ENCODE peak calls at places on chromosome 15, in eight cellular contexts. R, G, N, Z, U, O, B and Q are unnamed samples.
A peak's percentile ranks its signal among the peaks of the same experiment; 100 is the strongest.

GRCh38 chr15:44300567-44300966 is 12.0 kb downstream of the GOLM2 start:
- DNase-seq in R (no peak), G (no peak), N (no peak), Z (no peak), U (no peak), O (no peak), B (no peak), Q (no peak)

GRCh38 chr15:64249406-64249805 is 86.6 kb upstream of the PPIB start:
- DNase-seq in R (no peak), G (peak; percentile 46), N (no peak), Z (no peak), U (no peak), O (no peak), B (no peak), Q (no peak)

GRCh38 chr15:96893159-96893906 is 562.8 kb downstream of the NR2F2 start:
- DNase-seq in R (no peak), G (no peak), N (no peak), Z (peak; percentile 78), U (no peak), O (no peak), B (no peak), Q (no peak)

GRCh38 chr15:81749667-81750360 is 296.0 kb downstream of the MEX3B start:
- DNase-seq in R (no peak), G (no peak), N (no peak), Z (no peak), U (no peak), O (no peak), B (no peak), Q (no peak)

GRCh38 chr15:63059573-63060216 is 17.1 kb downstream of the TPM1 start:
- DNase-seq in R (no peak), G (no peak), N (no peak), Z (peak; percentile 85), U (no peak), O (no peak), B (no peak), Q (no peak)

GRCh38 chr15:79858469-79858868 is 38.3 kb downstream of the MTHFS start:
- DNase-seq in R (no peak), G (no peak), N (no peak), Z (no peak), U (no peak), O (no peak), B (no peak), Q (no peak)

GRCh38 chr15:39381517-39381916 is 199.4 kb upstream of the THBS1 start:
- DNase-seq in R (no peak), G (no peak), N (no peak), Z (no peak), U (no peak), O (no peak), B (no peak), Q (no peak)

GRCh38 chr15:42845581-42845980 is 75.0 kb downstream of the TTBK2 start:
- DNase-seq in R (no peak), G (peak; percentile 69), N (peak; percentile 31), Z (no peak), U (no peak), O (no peak), B (no peak), Q (no peak)

GRCh38 chr15:58483316-58483715 is 51.5 kb downstream of the LIPC start:
- DNase-seq in R (no peak), G (no peak), N (no peak), Z (no peak), U (no peak), O (no peak), B (no peak), Q (no peak)

GRCh38 chr15:43225201-43225949 is 4.6 kb upstream of the EPB42 start:
- DNase-seq in R (no peak), G (peak; percentile 45), N (peak; percentile 63), Z (peak; percentile 68), U (peak; percentile 24), O (no peak), B (no peak), Q (no peak)

GRCh38 chr15:59329570-59330350 is 42.9 kb downstream of the MYO1E start:
- DNase-seq in R (no peak), G (no peak), N (peak; percentile 86), Z (peak; percentile 70), U (no peak), O (no peak), B (no peak), Q (no peak)

GRCh38 chr15:31474059-31474868 is 147.6 kb downstream of the KLF13 start:
- DNase-seq in R (no peak), G (no peak), N (no peak), Z (no peak), U (no peak), O (no peak), B (no peak), Q (peak; percentile 15)

DNA sequence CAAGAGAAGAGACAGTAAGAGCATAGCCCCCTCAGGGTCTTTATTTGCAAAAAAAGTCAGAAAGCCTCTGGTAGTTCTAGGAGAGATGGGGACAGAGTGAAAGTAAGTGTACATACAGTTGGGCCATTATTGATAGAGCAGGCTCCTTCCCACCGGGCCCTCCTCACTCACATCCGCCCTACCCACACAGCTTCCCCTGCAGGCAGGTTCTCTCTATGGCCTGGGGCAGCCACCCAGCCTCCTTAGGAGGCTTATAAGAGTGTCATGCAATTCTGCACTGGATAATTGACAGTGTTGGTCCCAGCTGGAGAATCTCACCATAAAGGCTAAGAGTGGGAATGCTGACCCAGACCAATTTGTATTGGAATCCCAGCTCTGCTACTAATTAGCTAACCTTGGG is 49.5 kb downstream of the SLC30A4 start:
- DNase-seq in R (no peak), G (no peak), N (no peak), Z (no peak), U (no peak), O (no peak), B (no peak), Q (no peak)
- H3K27me3 ChIP-seq in R (no peaks in the 10 kb centered on the region), G (no peaks in the 10 kb centered on the region), N (peaks cover 11% of the 10 kb centered on the region), Z (peaks cover 3% of the 10 kb centered on the region), U (peaks cover 34% of the 10 kb centered on the region), O (no peaks in the 10 kb centered on the region), B (peaks cover 4% of the 10 kb centered on the region), Q (no peaks in the 10 kb centered on the region)

GRCh38 chr15:70210076-70210475 is 112.4 kb upstream of the TLE3 start:
- DNase-seq in R (no peak), G (no peak), N (no peak), Z (no peak), U (no peak), O (no peak), B (no peak), Q (peak; percentile 55)

GRCh38 chr15:70212288-70212962 is 114.7 kb upstream of the TLE3 start:
- DNase-seq in R (no peak), G (no peak), N (no peak), Z (no peak), U (no peak), O (no peak), B (no peak), Q (no peak)

GRCh38 chr15:70208332-70208731 is 110.6 kb upstream of the TLE3 start:
- DNase-seq in R (no peak), G (no peak), N (no peak), Z (no peak), U (no peak), O (no peak), B (no peak), Q (peak; percentile 45)

GRCh38 chr15:70209499-70209898 is 111.8 kb upstream of the TLE3 start:
- DNase-seq in R (no peak), G (no peak), N (no peak), Z (no peak), U (no peak), O (no peak), B (no peak), Q (peak; percentile 40)

DNA sequence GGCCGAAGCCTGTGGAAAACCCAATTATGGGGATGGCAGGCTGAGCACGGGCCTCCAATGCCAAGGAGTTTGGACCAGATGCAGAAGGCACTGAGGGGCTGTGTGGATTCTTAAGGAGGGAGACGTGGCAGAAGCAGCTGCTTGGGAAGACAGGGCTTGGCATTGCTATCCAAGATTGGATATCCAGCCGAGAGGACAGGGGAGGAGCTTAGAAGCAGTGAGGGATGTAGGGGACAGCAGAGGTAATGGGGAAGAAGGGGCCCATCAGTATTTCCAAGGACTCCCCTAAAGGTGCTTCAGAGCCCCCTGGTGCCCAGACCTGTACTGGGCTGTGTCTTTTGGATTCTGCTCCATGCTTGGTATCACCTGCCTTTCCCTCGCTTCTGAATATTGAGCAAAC is 112.8 kb upstream of the TLE3 start:
- DNase-seq in R (no peak), G (no peak), N (no peak), Z (no peak), U (no peak), O (no peak), B (no peak), Q (peak; percentile 30)
- TF ChIP-seq CTCF in R (no peak), G (no peak), N (no peak), Z (peak; percentile 9), U (no peak), O (no peak), B (no peak), Q (no peak)

GRCh38 chr15:49242820-49243219 is 72.8 kb downstream of the GALK2 start:
- DNase-seq in R (no peak), G (no peak), N (peak; percentile 95), Z (peak; percentile 96), U (no peak), O (no peak), B (peak; percentile 35), Q (no peak)
- H3K4me3 ChIP-seq in R (no peak overlapping the region), G (no peak overlapping the region), N (no peak overlapping the region), Z (no peak overlapping the region), U (no peak overlapping the region), O (no peak overlapping the region), B (no peak overlapping the region), Q (no peak overlapping the region)

DNA sequence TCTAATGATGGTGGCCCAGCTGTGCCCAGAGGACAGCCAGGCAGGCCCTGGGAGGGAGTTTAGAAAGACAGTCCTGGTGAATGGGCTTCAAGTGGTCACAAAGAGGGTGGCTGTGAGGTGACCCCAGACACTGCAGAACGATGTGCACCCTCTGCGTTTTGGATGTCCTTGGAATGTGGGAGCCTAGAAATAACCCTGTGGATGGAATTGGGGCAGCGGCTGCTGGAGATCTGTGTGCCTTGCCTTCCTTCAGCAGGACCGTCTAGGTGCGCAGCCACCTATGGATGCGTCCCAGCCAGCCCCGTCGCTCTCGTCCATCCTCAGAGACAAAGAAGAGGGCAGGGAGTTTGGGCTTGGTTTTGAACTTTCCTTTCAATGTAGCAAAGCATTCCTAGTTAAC is 46.5 kb downstream of the KLHL25 start:
- DNase-seq in R (peak; percentile 17), G (no peak), N (no peak), Z (no peak), U (no peak), O (no peak), B (no peak), Q (peak; percentile 60)
- H3K27me3 ChIP-seq in R (no peaks in the 10 kb centered on the region), G (no peaks in the 10 kb centered on the region), N (no peaks in the 10 kb centered on the region), Z (no peaks in the 10 kb centered on the region), U (no peaks in the 10 kb centered on the region), O (no peaks in the 10 kb centered on the region), B (no peaks in the 10 kb centered on the region), Q (no peaks in the 10 kb centered on the region)

GRCh38 chr15:77489647-77490046 is 69.0 kb downstream of the HMG20A start:
- DNase-seq in R (no peak), G (no peak), N (no peak), Z (no peak), U (no peak), O (no peak), B (no peak), Q (no peak)
- TF ChIP-seq CTCF in R (no peak), G (no peak), N (no peak), Z (no peak), U (no peak), O (no peak), B (no peak), Q (no peak)